ENCODE peak calls at places on chromosomes 13 and 19, in six cellular contexts. K is GM23338, D is endothelial cell, P is WTC11, A is GM20000, H is T-helper 1 cell. C is an unnamed sample.

GRCh38 chr19:4362871-4363545 is 19.6 kb downstream of the MPND start:
- DNase-seq in D (no peak), P (peak), H (no peak), A (no peak), K (peak), C (peak)

GRCh38 chr19:17069249-17069648 is 6.0 kb downstream of the HAUS8 start:
- DNase-seq in K (peak), A (no peak), D (no peak), H (no peak), P (no peak), C (peak)

GRCh38 chr13:111658150-111659100 is 338.0 kb downstream of the TEX29 start:
- DNase-seq in P (peak), A (no peak), D (peak), H (no peak), K (peak), C (peak)

GRCh38 chr19:6048808-6049405 is 61.4 kb downstream of the RFX2 start:
- DNase-seq in H (peak), P (peak), D (peak), A (peak), K (peak), C (peak)

GRCh38 chr13:112740502-112741131 is 50.8 kb downstream of the ATP11A start:
- DNase-seq in A (no peak), P (no peak), D (no peak), H (no peak), K (no peak), C (no peak)

GRCh38 chr13:92547256-92547655 is 679.4 kb upstream of the GPC6 start:
- DNase-seq in K (no peak), D (no peak), H (no peak), P (no peak), A (no peak), C (no peak)

GRCh38 chr13:50425772-50426171 is 410.5 kb downstream of the KCNRG start:
- DNase-seq in D (no peak), P (no peak), A (no peak), H (no peak), K (no peak), C (no peak)

GRCh38 chr19:43809762-43810696 is 7.8 kb upstream of the LYPD5 start:
- DNase-seq in K (peak), P (no peak), H (no peak), A (peak), D (no peak), C (peak)

GRCh38 chr13:39777527-39778061 is 122.1 kb downstream of the COG6 start:
- DNase-seq in P (no peak), A (no peak), H (no peak), K (peak), D (no peak), C (no peak)

GRCh38 chr13:110417537-110417908 is 110.4 kb downstream of the COL4A2 start:
- DNase-seq in D (no peak), P (no peak), A (no peak), K (no peak), H (no peak), C (no peak)

GRCh38 chr19:5534787-5535586 is 32.8 kb downstream of the TINCR start:
- DNase-seq in D (peak), P (peak), H (no peak), K (peak), A (no peak), C (peak)

GRCh38 chr13:40402931-40403412 is 263.5 kb downstream of the FOXO1 start:
- DNase-seq in H (no peak), P (no peak), K (peak), D (no peak), A (no peak), C (no peak)

GRCh38 chr13:95956589-95957148 is 96.5 kb downstream of the UGGT2 start:
- DNase-seq in H (no peak), K (no peak), D (no peak), A (no peak), P (no peak), C (no peak)

GRCh38 chr13:30766957-30767603 is 31.7 kb downstream of the ALOX5AP start:
- DNase-seq in P (no peak), A (peak), K (no peak), D (no peak), H (no peak), C (no peak)

GRCh38 chr13:45296259-45296658 is 44.7 kb downstream of the TPT1 start:
- DNase-seq in A (no peak), P (no peak), H (no peak), K (no peak), D (no peak), C (no peak)

GRCh38 chr13:80132741-80133601 is 208.0 kb downstream of the SPRY2 start:
- DNase-seq in P (no peak), H (no peak), D (no peak), A (no peak), K (peak), C (no peak)

GRCh38 chr19:7099597-7099921 is 30.1 kb downstream of the ZNF557 start:
- DNase-seq in P (peak), A (no peak), D (no peak), H (no peak), K (no peak), C (no peak)

GRCh38 chr19:2634228-2634951 is 68.1 kb downstream of the GNG7 start:
- DNase-seq in K (no peak), A (no peak), H (no peak), D (no peak), P (no peak), C (peak)

GRCh38 chr19:10134040-10134439 is 14.3 kb upstream of the EIF3G start:
- DNase-seq in P (no peak), H (no peak), A (no peak), K (no peak), D (no peak), C (no peak)

GRCh38 chr19:45798995-45799517 is 6.4 kb upstream of the DMWD start:
- DNase-seq in K (peak), H (peak), P (peak), A (peak), D (peak), C (peak)

GRCh38 chr13:100493418-100493817 is 95.2 kb downstream of the GGACT start:
- DNase-seq in A (no peak), D (no peak), H (no peak), P (no peak), K (no peak), C (no peak)

GRCh38 chr19:17206736-17207581 is 8.2 kb upstream of the USE1 start:
- DNase-seq in K (no peak), D (no peak), H (no peak), P (no peak), A (no peak), C (no peak)

GRCh38 chr19:55601127-55601526 is 1.0 kb downstream of the ZNF524 start:
- DNase-seq in D (no peak), K (no peak), H (no peak), A (no peak), P (no peak), C (no peak)

GRCh38 chr13:103188688-103189326 is 122.6 kb upstream of the SLC10A2 start:
- DNase-seq in P (no peak), H (no peak), K (peak), A (peak), D (no peak), C (no peak)

GRCh38 chr13:25686831-25687495 is 315.2 kb downstream of the ATP8A2 start:
- DNase-seq in H (no peak), D (no peak), K (no peak), P (no peak), A (no peak), C (no peak)

GRCh38 chr13:87234981-87235380 is 436.2 kb upstream of the SLITRK5 start:
- DNase-seq in D (no peak), P (no peak), K (no peak), A (no peak), H (no peak), C (no peak)

GRCh38 chr19:13856530-13856929 is 20.4 kb upstream of the NANOS3 start:
- DNase-seq in A (no peak), H (no peak), K (no peak), D (no peak), P (no peak), C (no peak)

GRCh38 chr19:15265849-15266248 is 33.6 kb upstream of the EPHX3 start:
- DNase-seq in A (no peak), H (no peak), K (no peak), P (no peak), D (no peak), C (no peak)

GRCh38 chr13:85590231-85590931 is 208.8 kb downstream of the SLITRK6 start:
- DNase-seq in K (no peak), P (no peak), H (no peak), A (no peak), D (no peak), C (no peak)

GRCh38 chr19:40398417-40399056 is 8.6 kb upstream of the HIPK4 start:
- DNase-seq in A (peak), K (peak), H (peak), P (peak), D (no peak), C (peak)

GRCh38 chr19:55305491-55305890 is 19.6 kb downstream of the TMEM150B start:
- DNase-seq in D (peak), K (peak), P (peak), H (peak), A (peak), C (peak)

GRCh38 chr13:54029226-54029625 is 1000.6 kb downstream of the OLFM4 start:
- DNase-seq in P (no peak), D (no peak), K (peak), H (no peak), A (peak), C (no peak)

GRCh38 chr19:7522072-7522922 is at the start of gene MCOLN1:
- DNase-seq in P (peak), D (peak), H (peak), A (peak), K (peak), C (peak)

GRCh38 chr13:31733066-31733465 is 6.3 kb upstream of the RXFP2 start:
- DNase-seq in A (no peak), D (no peak), K (no peak), H (no peak), P (no peak), C (no peak)

GRCh38 chr19:4456843-4457653 is 546 bp downstream of the UBXN6 start:
- DNase-seq in A (peak), D (peak), H (peak), K (peak), P (peak), C (peak)

GRCh38 chr19:31408460-31409124 is 59.4 kb upstream of the TSHZ3 start:
- DNase-seq in P (no peak), D (no peak), H (no peak), K (no peak), A (no peak), C (no peak)

GRCh38 chr13:108961542-108962125 is 332.2 kb downstream of the MYO16 start:
- DNase-seq in D (no peak), P (no peak), H (no peak), A (peak), K (peak), C (peak)

GRCh38 chr13:112118451-112119064 is 51.6 kb downstream of the SOX1 start:
- DNase-seq in P (no peak), D (no peak), A (no peak), H (no peak), K (no peak), C (no peak)